ENCODE peak calls at places on chromosomes 1 and 21, in nine cellular contexts. V, I, M, G, U, P, W, J and Y are unnamed samples.
A peak's percentile ranks its signal among the peaks of the same experiment; 100 is the strongest.

GRCh38 chr1:117572546-117572945 is 33.3 kb upstream of the TENT5C start:
- DNase-seq in V (no peak), I (peak; percentile 6), M (no peak), G (no peak), U (peak; percentile 51), P (no peak), W (peak; percentile 67), J (no peak), Y (no peak)

GRCh38 chr1:10635992-10636391 is 160.5 kb downstream of the CASZ1 start:
- DNase-seq in V (no peak), I (no peak), M (no peak), G (no peak), U (no peak), P (no peak), W (no peak), J (no peak), Y (no peak)

GRCh38 chr1:172670791-172671190 is 11.9 kb downstream of the FASLG start:
- DNase-seq in V (no peak), I (no peak), M (no peak), G (no peak), U (peak; percentile 59), P (no peak), W (no peak), J (no peak), Y (no peak)

GRCh38 chr1:3741566-3742438 is 10.4 kb upstream of the CCDC27 start:
- DNase-seq in V (no peak), I (no peak), M (no peak), G (no peak), U (no peak), P (no peak), W (no peak), J (no peak), Y (no peak)

GRCh38 chr1:20280906-20281305 is 9.8 kb upstream of the VWA5B1 start:
- DNase-seq in V (no peak), I (no peak), M (no peak), G (no peak), U (no peak), P (no peak), W (no peak), J (no peak), Y (no peak)

GRCh38 chr21:45074818-45075605 is 632 bp downstream of the ADARB1 start:
- DNase-seq in V (no peak), I (peak; percentile 46), M (no peak), G (peak; percentile 47), U (peak; percentile 23), P (peak; percentile 11), W (peak; percentile 46), J (peak; percentile 9), Y (peak; percentile 22)

GRCh38 chr1:88943221-88943620 is 49.2 kb downstream of the KYAT3 start:
- DNase-seq in V (no peak), I (no peak), M (no peak), G (no peak), U (no peak), P (peak; percentile 57), W (no peak), J (no peak), Y (no peak)

GRCh38 chr1:206925116-206925736 is 3.5 kb upstream of the FCMR start:
- DNase-seq in V (no peak), I (peak; percentile 73), M (no peak), G (no peak), U (peak; percentile 65), P (no peak), W (peak; percentile 78), J (peak; percentile 46), Y (peak; percentile 47)

GRCh38 chr1:91660708-91661107 is 160.1 kb downstream of the CDC7 start:
- DNase-seq in V (no peak), I (no peak), M (no peak), G (no peak), U (no peak), P (no peak), W (no peak), J (no peak), Y (no peak)

GRCh38 chr1:14567903-14568302 is 30.6 kb upstream of the KAZN start:
- DNase-seq in V (no peak), I (no peak), M (no peak), G (no peak), U (no peak), P (no peak), W (no peak), J (no peak), Y (no peak)

GRCh38 chr1:238589843-238590435 is 699.2 kb upstream of the ZP4 start:
- DNase-seq in V (no peak), I (no peak), M (no peak), G (peak; percentile 95), U (no peak), P (peak; percentile 96), W (no peak), J (no peak), Y (no peak)

GRCh38 chr1:179164494-179164893 is 65.0 kb downstream of the ABL2 start:
- DNase-seq in V (no peak), I (no peak), M (no peak), G (peak; percentile 81), U (no peak), P (peak; percentile 80), W (no peak), J (no peak), Y (no peak)

GRCh38 chr1:230977781-230978490 is 725 bp downstream of the TTC13 start:
- DNase-seq in V (peak; percentile 27), I (peak; percentile 48), M (no peak), G (peak; percentile 37), U (peak; percentile 28), P (peak; percentile 16), W (peak; percentile 41), J (peak; percentile 19), Y (peak; percentile 20)

GRCh38 chr1:77018386-77019156 is 151.3 kb downstream of the ST6GALNAC5 start:
- DNase-seq in V (no peak), I (no peak), M (no peak), G (no peak), U (no peak), P (no peak), W (no peak), J (no peak), Y (no peak)

GRCh38 chr1:182337736-182338571 is 53.6 kb downstream of the GLUL start:
- DNase-seq in V (no peak), I (no peak), M (no peak), G (no peak), U (no peak), P (no peak), W (no peak), J (no peak), Y (no peak)

GRCh38 chr21:39523398-39523797 is 71.6 kb downstream of the SH3BGR start:
- DNase-seq in V (no peak), I (no peak), M (no peak), G (no peak), U (no peak), P (no peak), W (no peak), J (no peak), Y (no peak)

GRCh38 chr21:37225440-37225839 is 41.7 kb downstream of the VPS26C start:
- DNase-seq in V (peak; percentile 40), I (peak; percentile 80), M (no peak), G (no peak), U (peak; percentile 68), P (no peak), W (no peak), J (peak; percentile 32), Y (peak; percentile 65)

GRCh38 chr1:180183426-180183825 is 28.8 kb downstream of the QSOX1 start:
- DNase-seq in V (no peak), I (no peak), M (no peak), G (no peak), U (no peak), P (no peak), W (no peak), J (no peak), Y (no peak)

GRCh38 chr1:225846331-225847310 is 35.6 kb downstream of the TMEM63A start:
- DNase-seq in V (no peak), I (no peak), M (no peak), G (no peak), U (no peak), P (no peak), W (no peak), J (no peak), Y (no peak)

GRCh38 chr1:207062058-207062457 is 9.0 kb downstream of the PFKFB2 start:
- DNase-seq in V (no peak), I (no peak), M (no peak), G (no peak), U (no peak), P (no peak), W (no peak), J (no peak), Y (no peak)

GRCh38 chr1:6298940-6299465 is 38.1 kb upstream of the GPR153 start:
- DNase-seq in V (no peak), I (no peak), M (no peak), G (no peak), U (no peak), P (no peak), W (no peak), J (no peak), Y (no peak)

GRCh38 chr1:13661539-13661938 is 38.4 kb upstream of the PRDM2 start:
- DNase-seq in V (no peak), I (no peak), M (no peak), G (peak; percentile 7), U (no peak), P (peak; percentile 59), W (no peak), J (no peak), Y (no peak)

GRCh38 chr1:151968058-151968457 is 25.6 kb downstream of the S100A10 start:
- DNase-seq in V (no peak), I (peak; percentile 33), M (no peak), G (peak; percentile 60), U (peak; percentile 72), P (peak; percentile 67), W (peak; percentile 65), J (no peak), Y (peak; percentile 50)

GRCh38 chr1:19310720-19311502 is 1.0 kb downstream of the AKR7A2 start:
- DNase-seq in V (no peak), I (no peak), M (no peak), G (peak; percentile 33), U (no peak), P (peak; percentile 26), W (no peak), J (no peak), Y (no peak)